ENCODE peak calls at places on chromosomes 5 and 9, in six cellular contexts. U is stimulated activated CD4-positive, alpha-beta T cell treated with anti-CD3 and anti-CD28 coated beads, Interleukin-12 subunit alpha, Interleukin-12 subunit beta, amount 100 ng/mL, for 4 hours; M is amygdala; F is GM12892; B is stimulated activated CD8-positive, alpha-beta memory T cell treated with anti-CD3 and anti-CD28 coated beads, Interleukin-4, amount 100 ng/mL, for 48 hours; I is BJ. K is an unnamed sample.

GRCh38 chr9:126203313-126203712 is 123.3 kb upstream of the MVB12B start:
- DNase-seq in M (no peak), U (no peak), F (no peak), B (peak), I (no peak), K (no peak)

GRCh38 chr5:33832904-33833575 is 58.8 kb downstream of the ADAMTS12 start:
- DNase-seq in B (no peak), F (no peak), U (no peak), M (no peak), I (no peak), K (no peak)

GRCh38 chr9:18694959-18695668 is 221.2 kb downstream of the ADAMTSL1 start:
- DNase-seq in M (no peak), U (no peak), B (no peak), I (no peak), F (no peak), K (no peak)

GRCh38 chr5:143922718-143923117 is 110.8 kb downstream of the HMHB1 start:
- DNase-seq in M (no peak), I (no peak), F (no peak), B (no peak), U (no peak), K (no peak)

GRCh38 chr5:766666-767431 is 17.7 kb downstream of the ZDHHC11B start:
- DNase-seq in M (no peak), F (no peak), I (no peak), B (peak), U (no peak), K (no peak)

GRCh38 chr9:130844028-130844427 is 9.0 kb downstream of the ABL1 start:
- DNase-seq in U (no peak), M (no peak), I (no peak), F (no peak), B (no peak), K (no peak)

GRCh38 chr5:132100672-132101261 is 27.2 kb downstream of the CSF2 start:
- DNase-seq in F (no peak), U (no peak), I (no peak), B (peak), M (no peak), K (no peak)

GRCh38 chr9:101005248-101005647 is 23.3 kb upstream of the PLPPR1 start:
- DNase-seq in I (no peak), M (no peak), F (no peak), U (no peak), B (no peak), K (no peak)

GRCh38 chr5:102589661-102590060 is 90.9 kb upstream of the SLCO6A1 start:
- DNase-seq in B (no peak), F (no peak), M (no peak), U (no peak), I (no peak), K (no peak)

GRCh38 chr9:18502546-18502945 is 28.6 kb downstream of the ADAMTSL1 start:
- DNase-seq in U (no peak), B (no peak), M (no peak), I (no peak), F (no peak), K (no peak)

GRCh38 chr9:129446828-129447550 is 173.9 kb downstream of the C9orf50 start:
- DNase-seq in I (no peak), B (no peak), F (no peak), M (no peak), U (no peak), K (no peak)

GRCh38 chr9:112531666-112532282 is 45.1 kb downstream of the KIAA1958 start:
- DNase-seq in F (no peak), U (no peak), I (no peak), B (no peak), M (no peak), K (no peak)

GRCh38 chr9:1995084-1995483 is 20.1 kb upstream of the SMARCA2 start:
- DNase-seq in F (no peak), B (no peak), M (no peak), I (no peak), U (no peak), K (no peak)

GRCh38 chr5:81776258-81776657 is 25.4 kb upstream of the SSBP2 start:
- DNase-seq in B (no peak), I (no peak), F (no peak), M (no peak), U (no peak), K (no peak)

GRCh38 chr9:126526218-126527108 is 87.3 kb upstream of the LMX1B start:
- DNase-seq in B (no peak), F (no peak), M (no peak), I (no peak), U (no peak), K (no peak)

GRCh38 chr5:126490167-126490937 is 67.1 kb downstream of the GRAMD2B start:
- DNase-seq in B (no peak), M (no peak), U (no peak), I (peak), F (no peak), K (no peak)

GRCh38 chr9:36170531-36170930 is 1.3 kb downstream of the CCIN start:
- DNase-seq in B (no peak), F (no peak), M (no peak), I (no peak), U (no peak), K (no peak)

GRCh38 chr5:126938461-126938860 is 91.9 kb downstream of the MARCHF3 start:
- DNase-seq in M (no peak), F (no peak), U (no peak), I (peak), B (no peak), K (no peak)

GRCh38 chr5:111635151-111635945 is 121.6 kb downstream of the NREP start:
- DNase-seq in I (no peak), F (no peak), U (no peak), M (no peak), B (no peak), K (no peak)

GRCh38 chr5:68033961-68034581 is 181.5 kb upstream of the PIK3R1 start:
- DNase-seq in F (no peak), M (no peak), B (no peak), U (no peak), I (no peak), K (peak)

GRCh38 chr9:126488310-126488709 is 125.4 kb upstream of the LMX1B start:
- DNase-seq in F (no peak), M (no peak), I (no peak), U (no peak), B (no peak), K (no peak)